ENCODE peak calls at places on chromosome 20, in seven cellular contexts. One of them, this sample, is unnamed.
A peak's percentile ranks its signal among the peaks of the same experiment; 100 is the strongest.

GRCh38 chr20:48885237-48885636 is 36.3 kb upstream of the ARFGEF2 start:
- DNase-seq in HCT116: no peak
- DNase-seq in right lobe of liver: no peak
- DNase-seq in transverse colon: no peak
- DNase-seq in A549: no peak
- DNase-seq in Peyer's patch: no peak
- DNase-seq in spleen: no peak
- DNase-seq in this sample: no peak

GRCh38 chr20:2032168-2032567 is 38.3 kb upstream of the PDYN start:
- DNase-seq in Peyer's patch: no peak
- DNase-seq in right lobe of liver: no peak
- DNase-seq in HCT116: no peak
- DNase-seq in transverse colon: no peak
- DNase-seq in A549: no peak
- DNase-seq in spleen: no peak
- DNase-seq in this sample: no peak

GRCh38 chr20:33679758-33680485 is 5.7 kb upstream of the NECAB3 start:
- DNase-seq in right lobe of liver: no peak
- DNase-seq in Peyer's patch: peak; percentile 83
- DNase-seq in spleen: peak; percentile 86
- DNase-seq in transverse colon: no peak
- DNase-seq in A549: no peak
- DNase-seq in HCT116: no peak
- DNase-seq in this sample: no peak

GRCh38 chr20:6654490-6655247 is 112.8 kb upstream of the BMP2 start:
- DNase-seq in transverse colon: no peak
- DNase-seq in spleen: no peak
- DNase-seq in A549: no peak
- DNase-seq in Peyer's patch: no peak
- DNase-seq in HCT116: no peak
- DNase-seq in right lobe of liver: no peak
- DNase-seq in this sample: peak; percentile 43

GRCh38 chr20:17844133-17844429 is 124.5 kb downstream of the SNX5 start:
- DNase-seq in A549: no peak
- DNase-seq in spleen: no peak
- DNase-seq in transverse colon: no peak
- DNase-seq in HCT116: no peak
- DNase-seq in Peyer's patch: no peak
- DNase-seq in right lobe of liver: no peak
- DNase-seq in this sample: no peak

GRCh38 chr20:62595491-62595890 is 46.8 kb upstream of the SLCO4A1 start:
- DNase-seq in transverse colon: peak; percentile 61
- DNase-seq in A549: peak; percentile 66
- DNase-seq in right lobe of liver: no peak
- DNase-seq in HCT116: peak; percentile 62
- DNase-seq in spleen: peak; percentile 89
- DNase-seq in Peyer's patch: no peak
- DNase-seq in this sample: peak; percentile 34

GRCh38 chr20:6299451-6299850 is 176.6 kb upstream of the FERMT1 start:
- DNase-seq in right lobe of liver: no peak
- DNase-seq in HCT116: no peak
- DNase-seq in Peyer's patch: no peak
- DNase-seq in transverse colon: no peak
- DNase-seq in A549: no peak
- DNase-seq in spleen: no peak
- DNase-seq in this sample: no peak

GRCh38 chr20:54510546-54511129 is 35.2 kb downstream of the DOK5 start:
- DNase-seq in spleen: no peak
- DNase-seq in Peyer's patch: no peak
- DNase-seq in HCT116: no peak
- DNase-seq in right lobe of liver: no peak
- DNase-seq in A549: no peak
- DNase-seq in transverse colon: no peak
- DNase-seq in this sample: no peak

GRCh38 chr20:48738399-48739304 is 89.1 kb downstream of the PREX1 start:
- DNase-seq in HCT116: no peak
- DNase-seq in right lobe of liver: no peak
- DNase-seq in Peyer's patch: no peak
- DNase-seq in transverse colon: no peak
- DNase-seq in spleen: no peak
- DNase-seq in A549: no peak
- DNase-seq in this sample: no peak

GRCh38 chr20:19928379-19929360 is 88.5 kb upstream of the NAA20 start:
- DNase-seq in spleen: no peak
- DNase-seq in HCT116: no peak
- DNase-seq in A549: no peak
- DNase-seq in transverse colon: peak; percentile 77
- DNase-seq in Peyer's patch: no peak
- DNase-seq in right lobe of liver: no peak
- DNase-seq in this sample: peak; percentile 28

GRCh38 chr20:5349448-5349847 is 32.7 kb upstream of the PROKR2 start:
- DNase-seq in Peyer's patch: no peak
- DNase-seq in right lobe of liver: no peak
- DNase-seq in HCT116: no peak
- DNase-seq in transverse colon: no peak
- DNase-seq in A549: no peak
- DNase-seq in spleen: no peak
- DNase-seq in this sample: no peak

GRCh38 chr20:63564036-63564810 is 9.8 kb downstream of the HELZ2 start:
- DNase-seq in Peyer's patch: no peak
- DNase-seq in transverse colon: no peak
- DNase-seq in A549: no peak
- DNase-seq in HCT116: no peak
- DNase-seq in spleen: peak; percentile 79
- DNase-seq in right lobe of liver: no peak
- DNase-seq in this sample: no peak

GRCh38 chr20:50762045-50762422 is 30.7 kb downstream of the PARD6B start:
- DNase-seq in A549: no peak
- DNase-seq in spleen: no peak
- DNase-seq in right lobe of liver: no peak
- DNase-seq in transverse colon: no peak
- DNase-seq in HCT116: no peak
- DNase-seq in Peyer's patch: no peak
- DNase-seq in this sample: no peak

GRCh38 chr20:48718914-48719578 is 108.8 kb downstream of the PREX1 start:
- DNase-seq in Peyer's patch: peak; percentile 81
- DNase-seq in A549: no peak
- DNase-seq in right lobe of liver: no peak
- DNase-seq in transverse colon: peak; percentile 39
- DNase-seq in HCT116: no peak
- DNase-seq in spleen: peak; percentile 88
- DNase-seq in this sample: peak; percentile 54

GRCh38 chr20:37475258-37475657 is 45.8 kb upstream of the NNAT start:
- DNase-seq in transverse colon: no peak
- DNase-seq in right lobe of liver: no peak
- DNase-seq in HCT116: no peak
- DNase-seq in Peyer's patch: no peak
- DNase-seq in spleen: no peak
- DNase-seq in A549: no peak
- DNase-seq in this sample: no peak

GRCh38 chr20:19283503-19283902 is 71.1 kb downstream of the SLC24A3 start:
- DNase-seq in A549: no peak
- DNase-seq in spleen: no peak
- DNase-seq in right lobe of liver: no peak
- DNase-seq in transverse colon: no peak
- DNase-seq in HCT116: no peak
- DNase-seq in Peyer's patch: no peak
- DNase-seq in this sample: no peak

GRCh38 chr20:9974324-9974723 is 60.5 kb upstream of the ANKEF1 start:
- DNase-seq in right lobe of liver: no peak
- DNase-seq in Peyer's patch: no peak
- DNase-seq in spleen: no peak
- DNase-seq in A549: no peak
- DNase-seq in HCT116: no peak
- DNase-seq in transverse colon: no peak
- DNase-seq in this sample: no peak

GRCh38 chr20:7348253-7348652 is 580.8 kb downstream of the BMP2 start:
- DNase-seq in right lobe of liver: no peak
- DNase-seq in Peyer's patch: no peak
- DNase-seq in transverse colon: no peak
- DNase-seq in HCT116: no peak
- DNase-seq in spleen: no peak
- DNase-seq in A549: no peak
- DNase-seq in this sample: no peak

GRCh38 chr20:57991211-57991841 is 237.1 kb downstream of the ANKRD60 start:
- DNase-seq in HCT116: no peak
- DNase-seq in right lobe of liver: no peak
- DNase-seq in spleen: no peak
- DNase-seq in transverse colon: peak; percentile 34
- DNase-seq in Peyer's patch: no peak
- DNase-seq in A549: peak; percentile 61
- DNase-seq in this sample: peak; percentile 18

GRCh38 chr20:54355631-54356280 is 119.6 kb upstream of the DOK5 start:
- DNase-seq in Peyer's patch: no peak
- DNase-seq in right lobe of liver: no peak
- DNase-seq in HCT116: no peak
- DNase-seq in spleen: no peak
- DNase-seq in transverse colon: no peak
- DNase-seq in A549: no peak
- DNase-seq in this sample: no peak

GRCh38 chr20:346640-347316 is at the start of gene NRSN2:
- DNase-seq in Peyer's patch: peak; percentile 41
- DNase-seq in A549: peak; percentile 77
- DNase-seq in transverse colon: peak; percentile 61
- DNase-seq in right lobe of liver: no peak
- DNase-seq in spleen: peak; percentile 87
- DNase-seq in HCT116: no peak
- DNase-seq in this sample: peak; percentile 65

GRCh38 chr20:63972312-63973159 is 2.8 kb upstream of the ZNF512B start:
- DNase-seq in spleen: no peak
- DNase-seq in HCT116: no peak
- DNase-seq in transverse colon: peak; percentile 6
- DNase-seq in A549: no peak
- DNase-seq in right lobe of liver: peak; percentile 49
- DNase-seq in Peyer's patch: no peak
- DNase-seq in this sample: no peak

GRCh38 chr20:14234666-14235295 is 102.6 kb downstream of the FLRT3 start:
- DNase-seq in Peyer's patch: no peak
- DNase-seq in spleen: no peak
- DNase-seq in transverse colon: no peak
- DNase-seq in right lobe of liver: no peak
- DNase-seq in HCT116: no peak
- DNase-seq in A549: peak; percentile 27
- DNase-seq in this sample: no peak

GRCh38 chr20:23257106-23257761 is 93.4 kb upstream of the NXT1 start:
- DNase-seq in Peyer's patch: no peak
- DNase-seq in HCT116: no peak
- DNase-seq in transverse colon: no peak
- DNase-seq in A549: no peak
- DNase-seq in spleen: no peak
- DNase-seq in right lobe of liver: no peak
- DNase-seq in this sample: no peak

GRCh38 chr20:38564680-38565079 is 16.3 kb upstream of the ADIG start:
- DNase-seq in Peyer's patch: no peak
- DNase-seq in spleen: no peak
- DNase-seq in right lobe of liver: no peak
- DNase-seq in A549: no peak
- DNase-seq in HCT116: no peak
- DNase-seq in transverse colon: no peak
- DNase-seq in this sample: no peak

GRCh38 chr20:41133709-41134361 is 3.5 kb upstream of the PLCG1 start:
- DNase-seq in Peyer's patch: peak; percentile 33
- DNase-seq in right lobe of liver: peak; percentile 35
- DNase-seq in spleen: no peak
- DNase-seq in HCT116: no peak
- DNase-seq in A549: no peak
- DNase-seq in transverse colon: peak; percentile 9
- DNase-seq in this sample: peak; percentile 56
- TF ChIP-seq POLR2A in Peyer's patch: no peak
- TF ChIP-seq POLR2A in right lobe of liver: no peak
- TF ChIP-seq POLR2A in spleen: no peak
- TF ChIP-seq POLR2A in HCT116: no peak
- TF ChIP-seq POLR2A in A549: no peak
- TF ChIP-seq POLR2A in transverse colon: no peak
- TF ChIP-seq POLR2A in this sample: no peak

GRCh38 chr20:11549172-11550117 is 368.2 kb upstream of the BTBD3 start:
- DNase-seq in A549: no peak
- DNase-seq in spleen: no peak
- DNase-seq in right lobe of liver: no peak
- DNase-seq in HCT116: no peak
- DNase-seq in Peyer's patch: no peak
- DNase-seq in transverse colon: no peak
- DNase-seq in this sample: no peak

GRCh38 chr20:11556410-11556809 is 361.3 kb upstream of the BTBD3 start:
- DNase-seq in spleen: no peak
- DNase-seq in Peyer's patch: no peak
- DNase-seq in transverse colon: no peak
- DNase-seq in HCT116: no peak
- DNase-seq in right lobe of liver: no peak
- DNase-seq in A549: no peak
- DNase-seq in this sample: no peak

GRCh38 chr20:11555510-11555909 is 362.2 kb upstream of the BTBD3 start:
- DNase-seq in Peyer's patch: no peak
- DNase-seq in transverse colon: no peak
- DNase-seq in right lobe of liver: no peak
- DNase-seq in A549: no peak
- DNase-seq in spleen: no peak
- DNase-seq in HCT116: no peak
- DNase-seq in this sample: no peak

GRCh38 chr20:11551491-11551890 is 366.2 kb upstream of the BTBD3 start:
- DNase-seq in transverse colon: no peak
- DNase-seq in HCT116: no peak
- DNase-seq in right lobe of liver: no peak
- DNase-seq in spleen: no peak
- DNase-seq in A549: no peak
- DNase-seq in Peyer's patch: no peak
- DNase-seq in this sample: no peak

GRCh38 chr20:11553603-11554002 is 364.1 kb upstream of the BTBD3 start:
- DNase-seq in right lobe of liver: no peak
- DNase-seq in A549: peak; percentile 29
- DNase-seq in Peyer's patch: no peak
- DNase-seq in transverse colon: no peak
- DNase-seq in HCT116: no peak
- DNase-seq in spleen: no peak
- DNase-seq in this sample: peak; percentile 15
- TF ChIP-seq CTCF in right lobe of liver: peak; percentile 31
- TF ChIP-seq CTCF in A549: peak; percentile 49
- TF ChIP-seq CTCF in Peyer's patch: no peak
- TF ChIP-seq CTCF in transverse colon: peak; percentile 13
- TF ChIP-seq CTCF in HCT116: peak; percentile 35
- TF ChIP-seq CTCF in spleen: no peak
- TF ChIP-seq CTCF in this sample: peak; percentile 27

GRCh38 chr20:45816951-45817651 is 4.7 kb downstream of the UBE2C start:
- DNase-seq in HCT116: no peak
- DNase-seq in A549: no peak
- DNase-seq in Peyer's patch: no peak
- DNase-seq in transverse colon: no peak
- DNase-seq in spleen: no peak
- DNase-seq in right lobe of liver: no peak
- DNase-seq in this sample: no peak
- TF ChIP-seq POLR2A in HCT116: no peak
- TF ChIP-seq POLR2A in A549: no peak
- TF ChIP-seq POLR2A in Peyer's patch: no peak
- TF ChIP-seq POLR2A in transverse colon: no peak
- TF ChIP-seq POLR2A in spleen: no peak
- TF ChIP-seq POLR2A in right lobe of liver: no peak
- TF ChIP-seq POLR2A in this sample: no peak

DNA sequence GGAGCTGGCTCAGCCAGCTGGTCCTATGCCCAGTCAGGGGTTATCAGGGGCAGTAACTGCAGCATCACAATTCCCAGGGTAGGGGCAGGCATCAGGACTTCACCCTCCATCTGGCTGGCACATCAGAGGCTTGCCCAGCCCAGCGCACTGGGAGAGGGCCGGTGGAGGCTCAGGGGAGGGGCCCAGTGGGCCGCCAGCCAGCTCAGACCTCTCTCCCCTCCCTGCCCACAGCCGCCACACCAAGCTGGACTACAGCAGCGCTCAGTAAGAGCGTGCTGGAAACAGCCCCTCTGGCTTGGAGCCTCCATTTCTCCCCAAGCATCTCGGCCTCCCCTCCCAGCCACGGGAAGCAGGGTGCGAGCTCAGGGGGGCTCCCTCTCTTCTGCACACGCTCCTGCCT is 22.0 kb downstream of the ADA start:
- DNase-seq in A549: no peak
- DNase-seq in right lobe of liver: no peak
- DNase-seq in HCT116: no peak
- DNase-seq in Peyer's patch: no peak
- DNase-seq in transverse colon: no peak
- DNase-seq in spleen: no peak
- DNase-seq in this sample: no peak
- TF ChIP-seq CTCF in A549: no peak
- TF ChIP-seq CTCF in right lobe of liver: no peak
- TF ChIP-seq CTCF in HCT116: no peak
- TF ChIP-seq CTCF in Peyer's patch: no peak
- TF ChIP-seq CTCF in transverse colon: no peak
- TF ChIP-seq CTCF in spleen: no peak
- TF ChIP-seq CTCF in this sample: no peak

This sample was measured in NB4.